ENCODE peak calls at places on chromosomes 13 and 19, in eight cellular contexts. B, H, Z, P, T, D, I and M are unnamed samples.

GRCh38 chr13:73765651-73766384 is 368.4 kb downstream of the KLF12 start:
- DNase-seq in B (peak), H (peak), Z (peak), P (peak), T (peak), D (peak), I (peak), M (peak)

GRCh38 chr13:94329277-94329676 is 150.2 kb downstream of the DCT start:
- DNase-seq in B (peak), H (peak), Z (no peak), P (peak), T (no peak), D (peak), I (peak), M (no peak)

GRCh38 chr13:111037838-111038397 is 77.2 kb upstream of the ARHGEF7 start:
- DNase-seq in B (no peak), H (no peak), Z (no peak), P (peak), T (no peak), D (no peak), I (no peak), M (no peak)

GRCh38 chr19:45444318-45445041 is 20.8 kb upstream of the ERCC1 start:
- DNase-seq in B (peak), H (peak), Z (peak), P (peak), T (peak), D (peak), I (peak), M (peak)

GRCh38 chr19:45885556-45886426 is at the start of gene IRF2BP1:
- DNase-seq in B (peak), H (peak), Z (peak), P (peak), T (peak), D (peak), I (peak), M (peak)

GRCh38 chr19:8526345-8527062 is 12.5 kb upstream of the ZNF414 start:
- DNase-seq in B (peak), H (peak), Z (peak), P (peak), T (peak), D (peak), I (peak), M (peak)

GRCh38 chr19:12793290-12794195 is 2.3 kb downstream of the JUNB start:
- DNase-seq in B (peak), H (peak), Z (peak), P (peak), T (peak), D (peak), I (peak), M (peak)

GRCh38 chr13:30735025-30735967 is at the start of gene ALOX5AP:
- DNase-seq in B (no peak), H (no peak), Z (no peak), P (no peak), T (peak), D (no peak), I (no peak), M (no peak)

GRCh38 chr19:525857-526419 is 5.6 kb upstream of the CDC34 start:
- DNase-seq in B (no peak), H (no peak), Z (no peak), P (no peak), T (no peak), D (no peak), I (no peak), M (no peak)

GRCh38 chr13:111395511-111396393 is 75.3 kb downstream of the TEX29 start:
- DNase-seq in B (no peak), H (no peak), Z (no peak), P (no peak), T (no peak), D (no peak), I (no peak), M (peak)

GRCh38 chr19:52190679-52191293 is 934 bp downstream of the PPP2R1A start:
- DNase-seq in B (peak), H (peak), Z (peak), P (peak), T (no peak), D (peak), I (peak), M (peak)

GRCh38 chr13:26425439-26426358 is 131.8 kb upstream of the WASF3 start:
- DNase-seq in B (peak), H (peak), Z (no peak), P (peak), T (peak), D (no peak), I (no peak), M (no peak)

GRCh38 chr13:26422036-26422435 is 135.4 kb upstream of the WASF3 start:
- DNase-seq in B (no peak), H (no peak), Z (no peak), P (no peak), T (no peak), D (no peak), I (no peak), M (no peak)

GRCh38 chr13:26423634-26424033 is 133.8 kb upstream of the WASF3 start:
- DNase-seq in B (peak), H (peak), Z (peak), P (peak), T (no peak), D (peak), I (peak), M (no peak)

GRCh38 chr13:26420282-26420960 is 137.1 kb upstream of the WASF3 start:
- DNase-seq in B (peak), H (no peak), Z (no peak), P (no peak), T (no peak), D (no peak), I (no peak), M (no peak)

DNA sequence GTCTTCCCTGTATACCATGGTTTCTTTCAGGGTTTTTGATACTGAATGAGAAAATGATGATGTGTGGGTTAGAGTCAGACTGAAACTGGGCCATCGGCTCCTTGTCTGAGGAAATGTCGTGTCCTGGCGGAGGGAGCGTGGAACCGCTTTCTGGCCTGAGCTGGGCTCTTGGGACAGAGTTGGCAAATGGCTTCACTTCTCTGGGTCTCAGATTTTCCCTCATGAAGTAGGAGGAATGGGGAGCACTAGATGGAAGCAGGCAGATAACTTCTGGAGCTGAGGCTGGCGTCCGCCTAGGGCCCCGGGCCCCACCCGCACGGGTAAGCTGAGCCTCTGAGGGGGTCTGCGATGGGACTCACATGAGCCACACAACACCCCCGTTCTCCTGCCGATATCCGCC is 133.3 kb upstream of the WASF3 start:
- DNase-seq in B (no peak), H (peak), Z (no peak), P (no peak), T (no peak), D (no peak), I (no peak), M (no peak)
- H3K4me3 ChIP-seq in B (no peak), H (no peak), Z (no peak), P (no peak), T (no peak), D (no peak), I (no peak), M (no peak)

DNA sequence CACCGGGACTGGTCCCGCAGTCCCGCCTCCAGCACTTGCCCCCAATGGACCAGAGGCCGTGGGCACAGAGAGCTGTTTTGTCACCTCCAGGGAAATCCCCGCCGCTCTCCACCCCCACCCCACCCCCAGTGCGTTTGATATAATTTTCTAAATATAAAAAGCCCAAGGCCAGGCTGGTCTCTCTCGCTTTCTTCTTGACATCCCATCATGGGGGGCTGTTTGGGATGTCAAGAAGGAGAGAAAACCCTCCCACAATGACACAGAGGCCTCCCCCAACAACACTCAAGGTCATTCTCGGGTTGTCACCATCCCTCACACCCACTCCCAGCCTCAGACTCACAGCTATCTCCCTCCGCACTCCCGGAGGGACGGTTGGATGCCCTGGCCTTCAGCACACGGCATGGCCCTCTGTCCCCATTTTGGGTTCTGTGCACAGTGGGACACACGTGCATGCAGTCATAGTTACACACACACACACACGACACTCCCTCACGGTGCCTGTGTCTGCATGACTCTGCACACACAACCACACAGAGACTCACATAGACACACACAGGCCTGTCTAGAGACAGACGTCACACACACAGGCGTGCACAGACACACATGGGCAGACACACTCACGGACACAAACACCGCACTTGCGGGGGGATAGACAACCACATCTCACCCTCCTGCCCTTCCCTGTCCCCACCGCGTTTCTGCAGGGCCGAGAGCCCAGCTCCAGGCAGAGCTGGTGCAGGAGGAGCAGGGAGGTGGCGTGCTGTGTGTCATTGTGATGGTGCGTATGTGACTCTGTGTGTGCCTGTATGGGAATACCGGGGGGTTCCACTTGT is 4.8 kb upstream of the NFIC start:
- DNase-seq in B (no peak), H (no peak), Z (no peak), P (no peak), T (no peak), D (no peak), I (no peak), M (peak)
- H3K4me3 ChIP-seq in B (peak), H (peak), Z (peak), P (peak), T (peak), D (peak), I (peak), M (no peak)

GRCh38 chr13:102825400-102825799 is 20.4 kb upstream of the ERCC5 start:
- DNase-seq in B (no peak), H (no peak), Z (no peak), P (no peak), T (no peak), D (no peak), I (no peak), M (peak)

GRCh38 chr13:102830646-102831045 is 15.2 kb upstream of the ERCC5 start:
- DNase-seq in B (no peak), H (no peak), Z (no peak), P (peak), T (no peak), D (peak), I (peak), M (peak)

DNA sequence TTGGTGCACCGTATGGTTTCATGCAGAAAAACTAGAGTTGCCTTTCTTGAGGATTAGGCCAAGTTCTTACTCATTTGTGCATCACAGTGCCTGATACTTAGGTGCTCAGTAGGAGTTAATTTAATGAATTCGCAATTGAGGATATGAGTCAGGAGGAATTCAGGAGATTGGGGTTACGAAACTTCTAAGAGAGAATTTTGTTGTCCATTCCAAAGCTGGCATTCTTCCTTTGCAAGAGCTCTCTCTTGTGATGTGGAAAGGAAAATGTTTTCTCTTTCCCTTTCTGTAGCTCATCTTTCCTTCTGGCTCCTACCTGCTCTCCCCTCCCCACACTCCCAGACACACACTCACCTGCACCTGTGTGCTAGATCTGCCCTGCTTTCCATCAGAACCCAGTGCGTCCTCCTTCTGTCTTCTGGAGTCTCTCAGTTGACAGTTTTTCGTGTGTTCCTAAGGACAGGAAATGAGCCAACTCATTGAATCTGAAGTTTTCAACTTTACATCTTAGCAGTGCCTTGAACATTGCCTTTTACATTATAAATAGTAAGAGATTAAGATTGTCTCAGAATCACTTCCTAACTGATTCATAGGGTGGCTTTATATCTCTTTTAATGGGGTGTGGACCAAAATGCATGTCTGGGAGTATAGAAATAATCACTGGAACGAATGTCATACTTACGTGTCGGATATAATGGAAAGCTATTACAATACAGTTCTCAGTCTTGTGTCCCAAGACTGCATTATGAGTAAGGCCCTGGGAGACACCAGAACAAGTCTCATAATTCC is 19.7 kb upstream of the ERCC5 start:
- DNase-seq in B (peak), H (no peak), Z (no peak), P (peak), T (no peak), D (peak), I (peak), M (no peak)
- H3K4me3 ChIP-seq in B (peak), H (no peak), Z (peak), P (peak), T (no peak), D (peak), I (no peak), M (no peak)

DNA sequence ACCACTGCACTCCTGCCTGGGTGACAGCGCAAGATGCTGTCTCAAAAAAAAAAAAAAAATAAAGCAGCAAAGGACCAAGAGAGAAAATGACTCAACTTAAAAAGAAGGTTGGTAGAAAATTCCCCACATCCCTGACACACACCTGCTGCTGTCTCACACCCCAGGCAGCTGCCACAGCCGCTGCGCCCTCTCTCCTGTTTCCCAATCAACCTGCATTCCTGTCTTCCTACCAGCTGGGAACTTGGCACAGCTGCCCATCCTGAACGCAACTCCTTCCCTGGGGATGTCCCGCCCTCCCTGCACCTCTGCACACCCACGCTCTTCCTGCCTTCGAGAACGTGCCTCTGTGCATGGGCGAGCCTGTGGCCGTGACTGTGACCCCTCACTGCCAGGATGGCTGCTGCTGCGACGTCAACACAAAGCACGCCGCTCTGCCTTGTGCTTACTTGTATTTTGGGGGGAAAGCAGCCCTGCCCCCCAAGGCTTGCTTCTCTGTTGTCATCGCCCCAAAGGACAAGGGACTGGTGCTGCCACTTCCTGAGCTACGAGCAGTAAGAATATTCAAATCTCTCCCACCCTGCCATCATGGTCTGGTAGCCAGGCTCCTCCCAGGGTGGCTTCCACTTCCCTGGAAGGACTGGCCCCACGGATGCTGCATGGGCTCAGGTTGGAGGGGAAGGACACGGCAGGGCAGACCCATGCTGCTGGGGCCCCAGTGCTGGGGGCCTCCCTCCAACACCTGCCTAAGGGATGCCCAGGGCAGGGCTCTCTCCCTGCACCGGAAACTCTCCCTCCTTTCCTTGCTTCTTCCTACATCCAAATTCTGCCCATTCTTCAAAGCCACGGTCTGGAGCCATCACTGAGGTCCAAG is 20.7 kb downstream of the SH3GL1 start:
- DNase-seq in B (peak), H (no peak), Z (peak), P (no peak), T (peak), D (peak), I (peak), M (no peak)
- H3K4me3 ChIP-seq in B (no peak), H (no peak), Z (no peak), P (no peak), T (no peak), D (no peak), I (no peak), M (no peak)

GRCh38 chr19:4369888-4370260 is 26.5 kb downstream of the MPND start:
- DNase-seq in B (no peak), H (no peak), Z (no peak), P (no peak), T (peak), D (no peak), I (no peak), M (peak)

GRCh38 chr19:4371209-4371897 is 28.0 kb downstream of the MPND start:
- DNase-seq in B (no peak), H (no peak), Z (no peak), P (no peak), T (no peak), D (no peak), I (no peak), M (peak)

GRCh38 chr19:4369109-4369887 is 25.9 kb downstream of the MPND start:
- DNase-seq in B (no peak), H (peak), Z (no peak), P (peak), T (peak), D (no peak), I (no peak), M (peak)

GRCh38 chr19:4371898-4372629 is 28.3 kb downstream of the SH3GL1 start:
- DNase-seq in B (no peak), H (no peak), Z (no peak), P (no peak), T (no peak), D (no peak), I (no peak), M (no peak)

GRCh38 chr19:4370418-4371041 is 27.2 kb downstream of the MPND start:
- DNase-seq in B (no peak), H (no peak), Z (no peak), P (no peak), T (no peak), D (no peak), I (no peak), M (peak)
- H3K4me3 ChIP-seq in B (no peak), H (peak), Z (no peak), P (no peak), T (no peak), D (no peak), I (no peak), M (no peak)

GRCh38 chr19:58033741-58034475 is at the start of gene ZSCAN1:
- DNase-seq in B (peak), H (peak), Z (peak), P (peak), T (peak), D (peak), I (peak), M (peak)
- H3K4me3 ChIP-seq in B (no peak), H (peak), Z (peak), P (peak), T (peak), D (peak), I (peak), M (no peak)

GRCh38 chr19:57560049-57560491 is 407 bp upstream of the ZNF550 start:
- DNase-seq in B (peak), H (peak), Z (peak), P (peak), T (no peak), D (peak), I (peak), M (no peak)
- H3K4me3 ChIP-seq in B (peak), H (peak), Z (peak), P (peak), T (peak), D (peak), I (peak), M (peak)

GRCh38 chr19:55616395-55616875 is 7.9 kb downstream of the ZNF784 start:
- DNase-seq in B (no peak), H (no peak), Z (no peak), P (no peak), T (no peak), D (no peak), I (no peak), M (no peak)

GRCh38 chr19:55613930-55614710 is 8.7 kb downstream of the ZNF865 start:
- DNase-seq in B (no peak), H (no peak), Z (peak), P (no peak), T (no peak), D (no peak), I (no peak), M (no peak)

GRCh38 chr19:55615553-55616394 is 8.6 kb downstream of the ZNF784 start:
- DNase-seq in B (no peak), H (no peak), Z (peak), P (no peak), T (no peak), D (no peak), I (no peak), M (no peak)

GRCh38 chr19:55613396-55613795 is 7.9 kb downstream of the ZNF865 start:
- DNase-seq in B (no peak), H (no peak), Z (peak), P (no peak), T (no peak), D (no peak), I (no peak), M (no peak)

DNA sequence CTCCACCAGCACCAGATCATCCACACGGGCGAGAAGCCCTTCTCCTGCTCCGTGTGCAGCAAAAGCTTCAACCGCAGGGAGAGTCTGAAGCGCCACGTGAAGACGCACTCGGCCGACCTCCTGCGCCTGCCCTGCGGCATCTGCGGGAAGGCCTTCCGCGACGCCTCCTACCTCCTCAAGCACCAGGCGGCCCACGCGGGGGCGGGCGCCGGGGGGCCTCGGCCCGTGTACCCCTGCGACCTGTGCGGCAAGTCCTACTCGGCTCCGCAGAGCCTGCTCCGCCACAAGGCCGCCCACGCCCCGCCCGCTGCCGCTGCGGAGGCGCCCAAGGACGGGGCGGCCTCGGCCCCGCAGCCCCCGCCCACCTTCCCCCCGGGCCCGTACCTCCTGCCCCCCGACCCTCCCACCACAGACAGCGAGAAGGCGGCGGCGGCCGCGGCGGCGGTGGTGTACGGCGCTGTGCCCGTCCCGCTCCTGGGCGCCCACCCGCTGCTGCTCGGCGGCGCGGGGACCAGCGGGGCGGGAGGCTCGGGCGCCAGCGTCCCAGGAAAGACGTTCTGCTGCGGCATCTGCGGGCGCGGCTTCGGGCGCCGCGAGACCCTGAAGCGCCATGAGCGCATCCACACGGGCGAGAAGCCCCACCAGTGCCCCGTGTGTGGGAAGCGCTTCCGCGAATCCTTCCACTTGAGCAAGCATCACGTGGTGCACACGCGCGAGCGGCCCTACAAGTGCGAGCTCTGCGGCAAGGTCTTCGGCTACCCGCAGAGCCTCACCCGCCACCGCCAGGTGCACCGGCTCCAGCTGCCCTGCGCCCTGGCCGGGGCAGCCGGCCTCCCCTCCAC is 9.4 kb downstream of the ZNF784 start:
- DNase-seq in B (no peak), H (no peak), Z (peak), P (no peak), T (no peak), D (no peak), I (no peak), M (no peak)
- H3K4me3 ChIP-seq in B (no peak), H (no peak), Z (no peak), P (no peak), T (no peak), D (no peak), I (no peak), M (no peak)